ENCODE peak calls at places on chromosome 1, in ten cellular contexts. Z is H9, T is GM23248, X is mammary epithelial cell, E is NT2/D1, Q is HCT116, O is adipocyte, L is keratinocyte, W is H1, H is endothelial cell of umbilical vein. M is an unnamed sample.

GRCh38 chr1:61337037-61337436 is 254.7 kb downstream of the NFIA start:
- DNase-seq in Z (no peak), T (peak; percentile 5), X (no peak), E (no peak), Q (no peak), O (no peak), L (no peak), W (no peak), H (peak; percentile 55), M (no peak)

GRCh38 chr1:104064391-104064790 is 314.7 kb downstream of the AMY1C start:
- DNase-seq in Z (no peak), T (no peak), X (no peak), E (no peak), Q (no peak), O (no peak), L (no peak), W (no peak), H (no peak), M (no peak)

GRCh38 chr1:47442844-47443529 is 5.1 kb downstream of the FOXD2 start:
- DNase-seq in Z (no peak), T (no peak), X (no peak), E (no peak), Q (no peak), O (no peak), L (no peak), W (no peak), H (no peak), M (no peak)

GRCh38 chr1:196063307-196063706 is 544.9 kb downstream of the KCNT2 start:
- DNase-seq in Z (no peak), T (peak; percentile 57), X (peak; percentile 27), E (no peak), Q (peak; percentile 27), O (no peak), L (no peak), W (no peak), H (no peak), M (peak; percentile 16)

GRCh38 chr1:196407358-196408041 is 200.7 kb downstream of the KCNT2 start:
- DNase-seq in Z (no peak), T (peak; percentile 40), X (no peak), E (no peak), Q (no peak), O (peak; percentile 63), L (no peak), W (no peak), H (peak; percentile 86), M (peak; percentile 53)

GRCh38 chr1:198904356-198904755 is 265.5 kb downstream of the PTPRC start:
- DNase-seq in Z (no peak), T (peak; percentile 45), X (peak; percentile 77), E (no peak), Q (no peak), O (peak; percentile 68), L (no peak), W (no peak), H (no peak), M (peak; percentile 64)

GRCh38 chr1:204191481-204191880 is 4.8 kb downstream of the KISS1 start:
- DNase-seq in Z (no peak), T (no peak), X (no peak), E (no peak), Q (no peak), O (no peak), L (no peak), W (no peak), H (no peak), M (no peak)

GRCh38 chr1:228156518-228156875 is 6.8 kb downstream of the GJC2 start:
- DNase-seq in Z (no peak), T (no peak), X (no peak), E (no peak), Q (no peak), O (no peak), L (no peak), W (no peak), H (no peak), M (no peak)

DNA sequence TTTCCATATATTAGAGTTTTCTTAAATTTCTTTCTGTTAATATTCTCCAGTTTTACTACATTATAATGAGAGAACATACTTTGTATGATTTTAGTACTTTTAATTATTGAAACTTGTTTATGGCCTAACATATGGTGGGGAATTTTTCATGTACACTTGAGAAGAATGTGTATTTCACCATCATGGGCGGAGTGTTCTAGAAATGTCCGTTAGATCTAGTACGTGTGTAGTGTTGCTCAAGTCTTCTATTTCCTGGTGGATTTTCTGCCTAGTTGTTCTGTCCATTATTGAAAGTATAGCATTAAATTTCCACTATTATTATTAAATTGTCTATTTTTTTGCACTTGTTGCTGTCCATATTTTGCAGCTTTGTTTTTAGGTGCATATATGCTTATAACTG is 64.0 kb upstream of the RGS21 start:
- DNase-seq in Z (no peak), T (no peak), X (no peak), E (no peak), Q (no peak), O (no peak), L (no peak), W (no peak), H (no peak), M (no peak)
- H3K9ac ChIP-seq in Z (no peak overlapping the region), T (no peak overlapping the region), X (no peak overlapping the region), E (no peak overlapping the region), Q (no peak overlapping the region), O (no peak overlapping the region), L (no peak overlapping the region), W (no peak overlapping the region), H (no peak overlapping the region), M (no peak overlapping the region)

GRCh38 chr1:150807257-150807637 is 813 bp downstream of the CTSK start:
- DNase-seq in Z (no peak), T (peak; percentile 54), X (no peak), E (no peak), Q (no peak), O (peak; percentile 66), L (no peak), W (no peak), H (peak; percentile 45), M (no peak)

GRCh38 chr1:150807674-150808073 is 386 bp downstream of the CTSK start:
- DNase-seq in Z (no peak), T (peak; percentile 41), X (no peak), E (no peak), Q (no peak), O (peak; percentile 39), L (no peak), W (no peak), H (peak; percentile 35), M (no peak)

GRCh38 chr1:150804671-150805070 is 3.4 kb downstream of the CTSK start:
- DNase-seq in Z (no peak), T (no peak), X (no peak), E (no peak), Q (no peak), O (peak; percentile 62), L (no peak), W (no peak), H (peak; percentile 62), M (peak; percentile 70)

GRCh38 chr1:150808134-150808533 is at the start of gene CTSK:
- DNase-seq in Z (no peak), T (peak; percentile 77), X (no peak), E (no peak), Q (no peak), O (peak; percentile 76), L (no peak), W (no peak), H (no peak), M (no peak)

GRCh38 chr1:150805899-150806298 is 2.2 kb downstream of the CTSK start:
- DNase-seq in Z (no peak), T (no peak), X (no peak), E (no peak), Q (no peak), O (no peak), L (no peak), W (no peak), H (no peak), M (no peak)
- H3K9ac ChIP-seq in Z (no peak overlapping the region), T (no peak overlapping the region), X (no peak overlapping the region), E (no peak overlapping the region), Q (no peak overlapping the region), O (no peak overlapping the region), L (no peak overlapping the region), W (no peak overlapping the region), H (no peak overlapping the region), M (no peak overlapping the region)

GRCh38 chr1:20713440-20713839 is 4.4 kb downstream of the KIF17 start:
- DNase-seq in Z (no peak), T (no peak), X (no peak), E (no peak), Q (no peak), O (no peak), L (no peak), W (no peak), H (no peak), M (no peak)

GRCh38 chr1:20710450-20711284 is 7.1 kb downstream of the KIF17 start:
- DNase-seq in Z (no peak), T (no peak), X (no peak), E (no peak), Q (no peak), O (no peak), L (no peak), W (no peak), H (no peak), M (no peak)

GRCh38 chr1:20711285-20712209 is 6.3 kb downstream of the KIF17 start:
- DNase-seq in Z (no peak), T (no peak), X (no peak), E (no peak), Q (no peak), O (no peak), L (no peak), W (no peak), H (no peak), M (no peak)

GRCh38 chr1:20709868-20710267 is 7.9 kb downstream of the KIF17 start:
- DNase-seq in Z (no peak), T (no peak), X (no peak), E (no peak), Q (no peak), O (no peak), L (no peak), W (no peak), H (no peak), M (no peak)

DNA sequence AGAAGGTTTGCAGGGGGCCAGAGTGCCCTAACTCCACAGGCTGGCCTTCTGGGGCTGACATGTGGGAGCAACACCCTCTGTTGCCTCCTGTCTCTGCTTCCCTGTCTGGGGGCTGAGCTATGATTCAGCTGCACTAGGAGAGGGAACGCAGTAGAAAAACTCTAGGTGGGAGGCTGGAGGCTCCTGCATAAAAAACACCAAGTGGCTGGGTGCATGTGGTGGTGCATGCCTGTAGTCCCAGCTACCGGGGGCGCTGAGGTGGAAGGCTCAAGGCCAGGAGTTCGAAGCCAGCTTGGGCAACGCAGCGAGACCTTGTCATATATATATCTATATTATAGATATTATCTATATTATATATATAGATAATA is 5.6 kb downstream of the KIF17 start:
- DNase-seq in Z (no peak), T (no peak), X (no peak), E (no peak), Q (no peak), O (no peak), L (no peak), W (no peak), H (no peak), M (no peak)
- H3K9ac ChIP-seq in Z (no peak overlapping the region), T (no peak overlapping the region), X (no peak overlapping the region), E (no peak overlapping the region), Q (no peak overlapping the region), O (no peak overlapping the region), L (no peak overlapping the region), W (no peak overlapping the region), H (no peak overlapping the region), M (no peak overlapping the region)

GRCh38 chr1:111200802-111201161 is 336 bp upstream of the DENND2D start:
- DNase-seq in Z (no peak), T (no peak), X (no peak), E (no peak), Q (no peak), O (no peak), L (no peak), W (no peak), H (no peak), M (no peak)

GRCh38 chr1:111199329-111199728 is 1.1 kb downstream of the DENND2D start:
- DNase-seq in Z (no peak), T (no peak), X (no peak), E (no peak), Q (no peak), O (no peak), L (no peak), W (no peak), H (no peak), M (no peak)

GRCh38 chr1:111198836-111199235 is 1.6 kb downstream of the DENND2D start:
- DNase-seq in Z (no peak), T (no peak), X (no peak), E (no peak), Q (no peak), O (no peak), L (no peak), W (no peak), H (no peak), M (no peak)

GRCh38 chr1:111201275-111202090 is 1.0 kb upstream of the DENND2D start:
- DNase-seq in Z (no peak), T (no peak), X (no peak), E (no peak), Q (no peak), O (no peak), L (no peak), W (no peak), H (no peak), M (no peak)

DNA sequence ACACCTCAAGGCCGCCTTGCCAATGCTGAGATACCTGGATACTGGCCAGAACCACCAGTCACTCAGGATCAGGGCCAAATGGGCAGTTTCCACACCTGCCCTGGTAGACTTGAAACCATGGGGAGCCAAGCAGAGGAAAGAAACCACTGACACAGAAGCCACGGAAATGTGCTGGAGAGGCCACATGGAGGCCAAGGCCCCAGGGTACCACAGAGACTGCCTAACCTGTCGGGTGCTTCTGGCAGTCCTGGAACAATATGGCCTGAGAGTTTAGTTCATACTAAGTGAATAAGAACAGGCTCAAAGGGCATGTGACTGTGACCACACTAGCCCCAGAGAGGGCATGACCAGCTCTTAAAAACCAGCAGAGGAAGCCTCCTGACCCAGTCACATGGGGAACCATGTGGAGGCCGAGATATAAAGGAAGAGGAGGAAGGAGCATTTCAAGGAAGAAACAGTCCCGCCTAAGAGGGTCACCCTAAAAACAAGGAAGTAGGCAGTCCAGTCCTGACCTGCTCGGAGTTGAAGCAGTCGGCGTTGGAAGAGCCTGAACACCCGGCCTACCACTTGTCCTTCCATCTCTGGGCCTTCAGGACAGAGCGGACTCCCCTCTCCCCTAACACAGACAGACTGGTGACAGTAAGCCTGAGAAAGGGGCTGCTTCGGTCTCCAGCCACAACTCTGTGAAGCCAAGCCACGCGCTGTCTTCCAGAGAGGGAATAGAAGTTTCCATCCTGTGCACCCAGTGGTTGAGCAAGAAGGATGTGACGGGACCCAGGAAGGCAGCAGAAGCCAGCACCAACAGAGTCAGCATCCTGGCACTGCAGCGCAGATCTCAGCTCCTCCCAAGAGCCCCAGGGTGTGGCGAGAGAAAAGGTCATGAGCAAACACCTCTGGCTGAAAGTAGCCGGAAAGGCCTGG is at the start of gene DENND2D:
- DNase-seq in Z (no peak), T (no peak), X (no peak), E (no peak), Q (no peak), O (no peak), L (no peak), W (no peak), H (no peak), M (no peak)
- H3K9ac ChIP-seq in Z (no peak within 1 kb of the TSS), T (no peak within 1 kb of the TSS), X (no peak within 1 kb of the TSS), E (no peak within 1 kb of the TSS), Q (no peak within 1 kb of the TSS), O (no peak within 1 kb of the TSS), L (no peak within 1 kb of the TSS), W (no peak within 1 kb of the TSS), H (no peak within 1 kb of the TSS), M (no peak within 1 kb of the TSS)

M was measured in IMR-90.